ENCODE peak calls at places on chromosomes 3 and 15, in seven cellular contexts. C, S, J, L, D, F and N are unnamed samples. For H3K4me1, the result is how much of the 10 kb centered on the place peaks cover.

GRCh38 chr15:85920926-85921325 is 126.2 kb upstream of the KLHL25 start:
- DNase-seq in S (no peak), D (no peak), F (no peak), L (no peak), C (no peak), J (no peak), N (no peak)

GRCh38 chr15:99409097-99409473 is 156.7 kb upstream of the MEF2A start:
- DNase-seq in S (peak), J (no peak), D (peak), C (peak), F (peak), L (peak), N (peak)

GRCh38 chr3:106714400-106714799 is 662.8 kb upstream of the CCDC54 start:
- DNase-seq in J (no peak), C (no peak), D (no peak), F (no peak), L (no peak), S (no peak), N (no peak)

GRCh38 chr15:71804226-71804625 is 6.1 kb upstream of the NR2E3 start:
- DNase-seq in C (no peak), F (no peak), S (no peak), D (no peak), L (no peak), J (peak), N (no peak)

GRCh38 chr3:102090646-102091045 is 241.3 kb downstream of the NFKBIZ start:
- DNase-seq in D (no peak), S (no peak), F (no peak), J (no peak), C (no peak), L (no peak), N (no peak)

GRCh38 chr15:95990833-95991232 is 339.7 kb upstream of the NR2F2 start:
- DNase-seq in L (no peak), S (no peak), F (no peak), D (no peak), J (no peak), C (no peak), N (no peak)

GRCh38 chr15:66838671-66839239 is 136.7 kb downstream of the SMAD6 start:
- DNase-seq in D (peak), F (no peak), L (no peak), S (no peak), C (no peak), J (no peak), N (no peak)

GRCh38 chr15:93247466-93248121 is 158.6 kb upstream of the RGMA start:
- DNase-seq in J (no peak), F (no peak), L (no peak), C (no peak), S (no peak), D (no peak), N (no peak)

GRCh38 chr15:34490421-34491193 is 53.0 kb upstream of the GOLGA8A start:
- DNase-seq in C (no peak), L (no peak), D (peak), F (no peak), S (no peak), J (no peak), N (no peak)

GRCh38 chr15:41927516-41927915 is 33.7 kb upstream of the SPTBN5 start:
- DNase-seq in D (no peak), F (no peak), J (no peak), S (no peak), C (no peak), L (no peak), N (no peak)

GRCh38 chr15:41923424-41923999 is 29.7 kb upstream of the SPTBN5 start:
- DNase-seq in J (no peak), C (no peak), F (no peak), S (no peak), D (no peak), L (no peak), N (no peak)

GRCh38 chr15:41926184-41927056 is 32.6 kb upstream of the SPTBN5 start:
- DNase-seq in D (no peak), C (peak), J (no peak), L (no peak), S (no peak), F (peak), N (no peak)

GRCh38 chr15:41922353-41922752 is 28.5 kb upstream of the SPTBN5 start:
- DNase-seq in S (peak), F (peak), L (no peak), J (no peak), C (no peak), D (no peak), N (no peak)

DNA sequence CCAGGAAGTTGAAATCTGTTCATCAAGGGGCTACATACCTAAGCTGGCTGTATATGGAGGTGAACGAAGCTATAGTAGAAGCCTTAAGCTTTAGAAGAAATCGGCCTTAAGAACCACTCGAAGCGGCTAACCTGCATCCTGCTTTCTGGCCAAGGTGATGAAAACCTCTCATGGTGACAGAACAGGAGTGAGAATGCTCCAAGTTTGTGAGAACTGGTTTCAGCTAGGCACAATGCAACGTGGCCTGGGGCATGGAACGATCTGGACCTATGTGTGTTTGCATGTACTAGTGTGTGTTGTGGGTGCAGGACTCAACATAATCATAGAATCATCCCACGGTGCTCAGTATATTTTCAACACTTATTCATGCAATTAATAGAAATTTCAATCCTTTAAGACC is 31.4 kb upstream of the SPTBN5 start:
- DNase-seq in F (no peak), L (no peak), D (no peak), J (no peak), C (no peak), S (peak), N (no peak)
- H3K4me1 ChIP-seq in F (half or more), L (half or more), D (under half), J (half or more), C (under half), S (half or more), N (under half)

GRCh38 chr3:117893638-117894037 is 1141.0 kb downstream of the IGSF11 start:
- DNase-seq in C (no peak), J (no peak), S (no peak), D (no peak), F (no peak), L (no peak), N (no peak)

GRCh38 chr3:117887896-117888295 is 1146.8 kb downstream of the IGSF11 start:
- DNase-seq in S (no peak), J (no peak), F (no peak), C (no peak), D (no peak), L (no peak), N (no peak)

GRCh38 chr3:117887031-117887430 is 1147.6 kb downstream of the IGSF11 start:
- DNase-seq in L (no peak), J (no peak), C (no peak), S (no peak), F (no peak), D (no peak), N (no peak)

GRCh38 chr3:117892991-117893390 is 1141.7 kb downstream of the IGSF11 start:
- DNase-seq in F (no peak), C (no peak), J (no peak), S (no peak), L (no peak), D (no peak), N (no peak)

DNA sequence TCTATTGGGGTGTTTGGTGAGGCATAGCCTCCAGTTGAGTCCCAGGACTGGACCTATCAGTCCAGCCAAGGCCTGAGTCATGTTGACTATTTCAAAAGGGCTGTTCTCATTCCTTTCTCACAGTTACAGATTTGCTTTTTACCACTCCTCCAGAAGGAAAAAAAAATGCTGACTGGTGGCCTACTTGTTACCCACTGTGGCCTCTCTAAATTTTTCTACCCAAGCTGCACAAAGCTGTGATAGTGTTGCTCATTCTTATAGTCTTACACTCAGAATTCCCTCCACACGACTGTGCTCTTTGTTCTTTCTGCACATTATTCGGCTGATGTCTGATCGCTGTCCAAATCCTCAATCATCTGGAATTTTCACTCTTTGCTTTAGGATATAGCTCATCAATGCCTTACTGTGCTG is 1142.2 kb downstream of the IGSF11 start:
- DNase-seq in S (no peak), D (no peak), F (no peak), C (no peak), J (no peak), L (no peak), N (no peak)
- H3K4me3 ChIP-seq in S (no peak), D (no peak), F (no peak), C (no peak), J (no peak), L (no peak), N (no peak)

DNA sequence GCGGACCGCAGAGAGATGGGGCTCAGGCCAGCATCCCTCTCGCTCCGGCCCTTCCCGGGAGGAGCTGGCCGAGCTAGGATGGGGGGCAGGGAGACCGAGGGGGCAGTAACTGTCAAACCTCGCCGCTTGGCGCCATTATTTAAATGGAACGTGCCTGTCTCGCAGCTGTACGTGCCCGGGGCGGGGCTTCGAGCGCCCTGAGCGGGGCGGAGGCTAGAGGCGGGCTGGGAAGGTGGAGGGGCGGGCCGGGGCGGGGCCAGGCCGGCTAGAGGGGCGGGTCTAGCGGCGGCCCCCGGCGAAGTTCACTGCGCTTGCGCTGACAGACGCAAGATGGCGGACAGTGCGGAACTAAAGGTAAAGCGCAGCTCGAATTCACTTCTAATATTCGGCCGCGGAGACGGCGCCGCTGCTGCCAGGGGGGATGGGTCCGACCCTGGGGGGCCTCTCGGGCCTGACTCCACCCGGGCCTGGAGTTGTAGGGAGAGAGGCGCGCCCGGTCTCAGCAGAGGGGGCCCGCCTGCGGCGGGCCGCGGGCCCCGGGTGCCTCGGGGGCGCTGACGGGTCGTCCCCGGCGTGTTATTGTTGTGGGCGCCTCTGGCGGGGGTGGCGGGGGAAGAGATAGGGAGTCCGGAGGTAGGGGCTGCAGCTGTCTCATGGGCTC is at the start of gene PIAS1:
- DNase-seq in D (peak), F (peak), C (peak), S (peak), L (peak), J (peak), N (peak)
- TF ChIP-seq CTCF in D (peak), F (no peak), C (peak), S (no peak), L (peak), J (no peak), N (no peak)

DNA sequence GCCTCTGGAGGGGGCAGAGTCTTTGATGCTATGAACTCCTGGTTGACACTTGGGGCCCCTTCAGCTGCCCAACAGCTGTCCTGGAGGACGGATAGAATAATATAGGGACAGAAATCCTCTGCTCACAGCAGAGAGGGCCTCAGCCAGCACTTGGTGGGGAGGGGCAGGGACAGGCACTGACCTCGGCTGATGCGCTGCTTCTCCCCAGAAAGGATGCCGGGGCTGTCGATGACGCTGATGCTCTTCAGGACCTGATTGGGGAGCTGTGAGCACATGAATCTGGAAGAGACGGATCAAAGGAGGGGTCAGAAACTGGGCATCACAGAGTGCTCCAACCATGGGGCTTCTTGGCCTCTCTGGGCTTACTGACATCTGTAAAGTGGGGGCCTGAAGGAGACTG is 29.5 kb downstream of the EHD4 start:
- DNase-seq in S (no peak), C (peak), D (no peak), J (no peak), L (no peak), F (no peak), N (no peak)
- H3K4me1 ChIP-seq in S (under half), C (under half), D (under half), J (under half), L (under half), F (under half), N (half or more)

GRCh38 chr3:152202976-152203626 is 65.6 kb upstream of the MBNL1 start:
- DNase-seq in J (no peak), C (peak), L (no peak), D (no peak), S (no peak), F (peak), N (no peak)
- H3K4me3 ChIP-seq in J (peak), C (peak), L (peak), D (no peak), S (peak), F (no peak), N (no peak)

DNA sequence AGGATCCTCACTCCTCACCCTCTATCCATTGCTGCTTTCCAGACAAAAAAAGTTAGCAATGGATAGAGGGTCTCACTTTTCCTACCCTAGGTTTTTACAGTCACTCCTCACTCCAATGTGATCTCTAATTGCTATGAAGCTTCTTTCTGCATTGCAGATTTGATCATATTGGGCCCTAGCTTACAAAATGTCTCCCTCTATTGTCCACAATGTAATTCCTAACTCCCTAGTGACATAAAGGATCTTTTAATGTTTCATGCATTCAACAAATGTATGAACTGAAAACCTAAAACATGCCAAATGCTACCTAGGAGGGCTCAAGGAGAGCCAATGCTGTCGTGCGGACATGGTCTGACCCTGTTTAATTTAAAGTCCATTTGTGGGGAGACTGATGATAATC is 234.8 kb downstream of the CADM2 start:
- DNase-seq in F (no peak), J (no peak), L (no peak), C (no peak), S (no peak), D (no peak), N (no peak)
- TF ChIP-seq CTCF in F (no peak), J (no peak), L (no peak), C (no peak), S (no peak), D (no peak), N (no peak)